ENCODE peak calls at places on chromosomes 4 and X, in four cellular contexts. One of them, this sample, is unnamed.

GRCh38 chr4:110480031-110480549 is 4.1 kb downstream of the ENPEP start:
- DNase-seq in K562: peak
- DNase-seq in GM12891: no peak
- DNase-seq in GM12878: no peak
- DNase-seq in this sample: no peak

GRCh38 chrX:110201799-110202198 is 116.1 kb downstream of the AMMECR1 start:
- DNase-seq in GM12878: no peak
- DNase-seq in K562: no peak
- DNase-seq in GM12891: no peak
- DNase-seq in this sample: no peak

GRCh38 chr4:28518781-28519180 is 1658.1 kb downstream of the STIM2 start:
- DNase-seq in K562: no peak
- DNase-seq in GM12891: no peak
- DNase-seq in GM12878: no peak
- DNase-seq in this sample: no peak

GRCh38 chr4:98467627-98468072 is 190.8 kb downstream of the TSPAN5 start:
- DNase-seq in GM12878: no peak
- DNase-seq in K562: peak
- DNase-seq in GM12891: no peak
- DNase-seq in this sample: peak

GRCh38 chrX:57900961-57901360 is 9.3 kb downstream of the ZXDA start:
- DNase-seq in K562: no peak
- DNase-seq in GM12891: no peak
- DNase-seq in GM12878: no peak
- DNase-seq in this sample: no peak

GRCh38 chrX:45952030-45952429 is 593.2 kb downstream of the ZNF674 start:
- DNase-seq in K562: peak
- DNase-seq in GM12878: no peak
- DNase-seq in GM12891: no peak
- DNase-seq in this sample: no peak

GRCh38 chr4:15186149-15186548 is 183.9 kb downstream of the CPEB2 start:
- DNase-seq in GM12878: no peak
- DNase-seq in GM12891: no peak
- DNase-seq in K562: no peak
- DNase-seq in this sample: no peak

GRCh38 chr4:165302658-165303057 is 24.8 kb upstream of the MSMO1 start:
- DNase-seq in GM12891: no peak
- DNase-seq in K562: no peak
- DNase-seq in GM12878: no peak
- DNase-seq in this sample: no peak

GRCh38 chrX:53695901-53696300 is 9.4 kb upstream of the HUWE1 start:
- DNase-seq in GM12891: no peak
- DNase-seq in GM12878: no peak
- DNase-seq in K562: no peak
- DNase-seq in this sample: no peak

GRCh38 chr4:70994069-70994366 is 569 bp downstream of the DCK start:
- DNase-seq in GM12891: no peak
- DNase-seq in GM12878: no peak
- DNase-seq in K562: peak
- DNase-seq in this sample: peak

GRCh38 chr4:145285928-145286327 is 105.5 kb upstream of the OTUD4 start:
- DNase-seq in GM12878: no peak
- DNase-seq in K562: no peak
- DNase-seq in GM12891: no peak
- DNase-seq in this sample: no peak

GRCh38 chr4:88457307-88458090 is 580 bp downstream of the HERC5 start:
- DNase-seq in K562: no peak
- DNase-seq in GM12878: no peak
- DNase-seq in GM12891: peak
- DNase-seq in this sample: peak

GRCh38 chr4:131644619-131645018 is 1504.5 kb upstream of the PCDH10 start:
- DNase-seq in GM12878: no peak
- DNase-seq in K562: peak
- DNase-seq in GM12891: no peak
- DNase-seq in this sample: no peak

GRCh38 chr4:140343303-140343702 is 30.1 kb upstream of the SCOC start:
- DNase-seq in GM12891: no peak
- DNase-seq in K562: no peak
- DNase-seq in GM12878: no peak
- DNase-seq in this sample: no peak

GRCh38 chr4:164768516-164768915 is 14.6 kb downstream of the SMIM31 start:
- DNase-seq in GM12891: no peak
- DNase-seq in GM12878: no peak
- DNase-seq in K562: no peak
- DNase-seq in this sample: no peak

GRCh38 chr4:234178-234577 is 71.1 kb downstream of the ZNF732 start:
- DNase-seq in GM12878: no peak
- DNase-seq in GM12891: no peak
- DNase-seq in K562: no peak
- DNase-seq in this sample: no peak

GRCh38 chr4:173835863-173836262 is 305.8 kb upstream of the HAND2 start:
- DNase-seq in GM12878: no peak
- DNase-seq in K562: peak
- DNase-seq in GM12891: no peak
- DNase-seq in this sample: no peak

GRCh38 chrX:38513087-38513742 is 48.1 kb upstream of the TSPAN7 start:
- DNase-seq in GM12878: no peak
- DNase-seq in K562: no peak
- DNase-seq in GM12891: no peak
- DNase-seq in this sample: no peak

GRCh38 chr4:108166441-108167315 is 2.1 kb downstream of the LEF1 start:
- DNase-seq in GM12878: no peak
- DNase-seq in K562: peak
- DNase-seq in GM12891: no peak
- DNase-seq in this sample: no peak

GRCh38 chr4:39302901-39303300 is 63.3 kb downstream of the RFC1 start:
- DNase-seq in GM12878: no peak
- DNase-seq in GM12891: no peak
- DNase-seq in K562: no peak
- DNase-seq in this sample: no peak

GRCh38 chrX:133991814-133992213 is 6.4 kb upstream of the GPC3 start:
- DNase-seq in K562: no peak
- DNase-seq in GM12891: no peak
- DNase-seq in GM12878: no peak
- DNase-seq in this sample: no peak

GRCh38 chr4:140053185-140053584 is 100.8 kb downstream of the MAML3 start:
- DNase-seq in K562: no peak
- DNase-seq in GM12878: no peak
- DNase-seq in GM12891: no peak
- DNase-seq in this sample: no peak

GRCh38 chr4:46219872-46220271 is 96.0 kb upstream of the GABRG1 start:
- DNase-seq in GM12878: no peak
- DNase-seq in K562: no peak
- DNase-seq in GM12891: no peak
- DNase-seq in this sample: no peak

GRCh38 chr4:78737020-78737419 is 39.1 kb upstream of the BMP2K start:
- DNase-seq in GM12878: peak
- DNase-seq in GM12891: no peak
- DNase-seq in K562: no peak
- DNase-seq in this sample: no peak

GRCh38 chrX:20545538-20545937 is 278.8 kb upstream of the RPS6KA3 start:
- DNase-seq in K562: no peak
- DNase-seq in GM12878: no peak
- DNase-seq in GM12891: no peak
- DNase-seq in this sample: no peak

GRCh38 chr4:61614256-61614655 is 414.1 kb downstream of the ADGRL3 start:
- DNase-seq in GM12891: no peak
- DNase-seq in K562: no peak
- DNase-seq in GM12878: no peak
- DNase-seq in this sample: no peak

GRCh38 chr4:176048631-176049030 is 17.0 kb upstream of the WDR17 start:
- DNase-seq in K562: no peak
- DNase-seq in GM12891: no peak
- DNase-seq in GM12878: no peak
- DNase-seq in this sample: no peak

GRCh38 chr4:177489847-177490246 is 47.6 kb upstream of the AGA start:
- DNase-seq in GM12878: no peak
- DNase-seq in K562: no peak
- DNase-seq in GM12891: no peak
- DNase-seq in this sample: no peak

GRCh38 chr4:165597581-165598480 is 219.0 kb downstream of the CPE start:
- DNase-seq in K562: no peak
- DNase-seq in GM12878: no peak
- DNase-seq in GM12891: no peak
- DNase-seq in this sample: no peak

GRCh38 chrX:149518236-149518635 is 13.1 kb upstream of the IDS start:
- DNase-seq in GM12891: no peak
- DNase-seq in GM12878: no peak
- DNase-seq in K562: no peak
- DNase-seq in this sample: no peak

GRCh38 chr4:5463936-5464650 is 244.3 kb downstream of the EVC2 start:
- DNase-seq in GM12891: no peak
- DNase-seq in K562: no peak
- DNase-seq in GM12878: no peak
- DNase-seq in this sample: no peak

GRCh38 chrX:153641575-153642312 is 5.3 kb upstream of the DUSP9 start:
- DNase-seq in GM12891: no peak
- DNase-seq in GM12878: no peak
- DNase-seq in K562: peak
- DNase-seq in this sample: no peak

GRCh38 chr4:91577864-91578263 is 725.9 kb upstream of the GRID2 start:
- DNase-seq in GM12891: no peak
- DNase-seq in K562: no peak
- DNase-seq in GM12878: no peak
- DNase-seq in this sample: no peak

GRCh38 chr4:6746721-6747689 is 31.0 kb downstream of the BLOC1S4 start:
- DNase-seq in GM12878: no peak
- DNase-seq in GM12891: no peak
- DNase-seq in K562: no peak
- DNase-seq in this sample: no peak
- TF ChIP-seq SPI1 in GM12878: no peak
- TF ChIP-seq SPI1 in GM12891: no peak
- TF ChIP-seq SPI1 in K562: no peak
- TF ChIP-seq SPI1 in this sample: no peak

GRCh38 chr4:37816719-37817118 is 9.8 kb upstream of the PGM2 start:
- DNase-seq in K562: no peak
- DNase-seq in GM12878: no peak
- DNase-seq in GM12891: no peak
- DNase-seq in this sample: no peak
- TF ChIP-seq SPI1 in K562: no peak
- TF ChIP-seq SPI1 in GM12878: no peak
- TF ChIP-seq SPI1 in GM12891: no peak
- TF ChIP-seq SPI1 in this sample: no peak

GRCh38 chrX:151780621-151781020 is 46.1 kb downstream of the CNGA2 start:
- DNase-seq in GM12878: no peak
- DNase-seq in GM12891: no peak
- DNase-seq in K562: no peak
- DNase-seq in this sample: no peak
- TF ChIP-seq SPI1 in GM12878: no peak
- TF ChIP-seq SPI1 in GM12891: no peak
- TF ChIP-seq SPI1 in K562: no peak
- TF ChIP-seq SPI1 in this sample: no peak

GRCh38 chr4:187999406-187999932 is 3.9 kb downstream of the ZFP42 start:
- DNase-seq in GM12878: no peak
- DNase-seq in K562: no peak
- DNase-seq in GM12891: no peak
- DNase-seq in this sample: no peak
- TF ChIP-seq SPI1 in GM12878: no peak
- TF ChIP-seq SPI1 in K562: no peak
- TF ChIP-seq SPI1 in GM12891: no peak
- TF ChIP-seq SPI1 in this sample: no peak

GRCh38 chrX:6363193-6363592 is 134.5 kb upstream of the NLGN4X start:
- DNase-seq in GM12878: no peak
- DNase-seq in K562: no peak
- DNase-seq in GM12891: no peak
- DNase-seq in this sample: no peak
- TF ChIP-seq SPI1 in GM12878: no peak
- TF ChIP-seq SPI1 in K562: no peak
- TF ChIP-seq SPI1 in GM12891: no peak
- TF ChIP-seq SPI1 in this sample: no peak

GRCh38 chrX:24694825-24695224 is 1.1 kb downstream of the POLA1 start:
- DNase-seq in GM12891: no peak
- DNase-seq in K562: peak
- DNase-seq in GM12878: no peak
- DNase-seq in this sample: no peak
- TF ChIP-seq SPI1 in GM12891: no peak
- TF ChIP-seq SPI1 in K562: no peak
- TF ChIP-seq SPI1 in GM12878: no peak
- TF ChIP-seq SPI1 in this sample: no peak